ENCODE peak calls at places on chromosomes 3 and 15, in ten cellular contexts. P is mammary epithelial cell; A is psoas muscle; U is GM06990; N is SJSA1; V is body of pancreas; I is stomach; W is DND-41; E is CD8-positive, alpha-beta memory T cell; B is neuronal stem cell. J is an unnamed sample.

GRCh38 chr15:32774022-32774421 is 56.2 kb downstream of the GREM1 start:
- DNase-seq in B (no peak), E (no peak), N (peak; percentile 99), W (no peak), V (no peak), P (peak; percentile 13), I (no peak), U (no peak), A (no peak), J (no peak)

GRCh38 chr3:177633671-177634207 is 436.5 kb upstream of the TBL1XR1 start:
- DNase-seq in B (no peak), U (no peak), E (no peak), W (no peak), P (no peak), N (peak; percentile 42), A (no peak), I (no peak), V (no peak), J (no peak)

GRCh38 chr3:32157600-32158264 is 51.3 kb downstream of the GPD1L start:
- DNase-seq in I (no peak), B (no peak), N (no peak), U (no peak), A (no peak), V (no peak), W (no peak), E (no peak), P (no peak), J (no peak)

GRCh38 chr15:89575656-89576416 is 567 bp downstream of the TICRR start:
- DNase-seq in I (no peak), B (no peak), N (no peak), P (peak; percentile 37), V (peak; percentile 16), U (no peak), W (peak; percentile 27), A (no peak), E (peak; percentile 3), J (no peak)

GRCh38 chr3:114519415-114519814 is 225.6 kb downstream of the TIGIT start:
- DNase-seq in V (peak; percentile 31), U (no peak), I (no peak), N (no peak), A (peak; percentile 52), P (peak; percentile 81), W (no peak), B (peak; percentile 47), E (no peak), J (no peak)

GRCh38 chr3:57797701-57798487 is 41.8 kb downstream of the SLMAP start:
- DNase-seq in V (no peak), W (no peak), I (no peak), U (no peak), N (no peak), E (no peak), B (no peak), A (no peak), P (no peak), J (no peak)

GRCh38 chr3:23961913-23962312 is 16.8 kb downstream of the NR1D2 start:
- DNase-seq in N (no peak), E (no peak), P (no peak), A (no peak), B (no peak), I (no peak), U (no peak), V (no peak), W (no peak), J (no peak)

GRCh38 chr3:50583897-50584296 is 14.6 kb downstream of the HEMK1 start:
- DNase-seq in E (no peak), U (no peak), P (no peak), V (peak; percentile 91), B (no peak), N (no peak), W (no peak), I (no peak), A (peak; percentile 99), J (no peak)

GRCh38 chr15:90906181-90906849 is 3.2 kb downstream of the MAN2A2 start:
- DNase-seq in V (peak; percentile 90), B (no peak), W (no peak), E (no peak), N (no peak), P (no peak), I (no peak), U (no peak), A (peak; percentile 53), J (no peak)

GRCh38 chr3:158748237-158748828 is 16.1 kb upstream of the RARRES1 start:
- DNase-seq in E (no peak), P (no peak), U (no peak), A (peak; percentile 62), V (no peak), I (peak; percentile 30), N (no peak), B (no peak), W (no peak), J (no peak)

GRCh38 chr15:36479200-36479896 is 100.1 kb upstream of the CDIN1 start:
- DNase-seq in I (no peak), N (peak; percentile 5), A (no peak), E (no peak), P (no peak), V (no peak), B (no peak), W (no peak), U (no peak), J (no peak)

GRCh38 chr3:45275006-45275704 is 49.1 kb upstream of the TMEM158 start:
- DNase-seq in B (no peak), A (no peak), N (no peak), U (no peak), V (no peak), E (no peak), I (no peak), P (no peak), W (no peak), J (no peak)

GRCh38 chr15:101568821-101569555 is 79.5 kb upstream of the PCSK6 start:
- DNase-seq in V (no peak), I (no peak), P (no peak), W (no peak), A (no peak), N (no peak), E (no peak), U (no peak), B (no peak), J (no peak)

GRCh38 chr3:94896994-94897393 is 834.1 kb downstream of the NSUN3 start:
- DNase-seq in P (no peak), U (no peak), E (no peak), V (no peak), B (no peak), N (no peak), W (no peak), I (no peak), A (no peak), J (no peak)

GRCh38 chr15:81491414-81492101 is 117.5 kb upstream of the TMC3 start:
- DNase-seq in P (peak; percentile 17), W (no peak), N (no peak), I (no peak), A (no peak), U (no peak), E (no peak), B (no peak), V (no peak), J (no peak)

GRCh38 chr3:109731639-109732473 is 394.5 kb upstream of the DPPA4 start:
- DNase-seq in B (peak; percentile 35), I (peak; percentile 53), P (peak; percentile 39), W (peak; percentile 68), N (peak; percentile 30), U (peak; percentile 0), V (peak; percentile 62), E (peak; percentile 55), A (no peak), J (peak; percentile 48)

GRCh38 chr15:39296955-39297354 is 283.9 kb upstream of the THBS1 start:
- DNase-seq in A (no peak), V (no peak), N (no peak), I (no peak), E (no peak), U (peak; percentile 10), W (no peak), P (no peak), B (no peak), J (no peak)

GRCh38 chr3:79872483-79872882 is 104.7 kb upstream of the ROBO1 start:
- DNase-seq in B (no peak), E (no peak), N (no peak), P (peak; percentile 62), W (no peak), I (no peak), U (no peak), V (no peak), A (no peak), J (no peak)

GRCh38 chr3:106215047-106215446 is 346.2 kb upstream of the CBLB start:
- DNase-seq in A (no peak), P (no peak), I (no peak), N (no peak), B (no peak), E (no peak), W (peak; percentile 9), V (no peak), U (no peak), J (no peak)

GRCh38 chr3:138396752-138397410 is 37.5 kb upstream of the ESYT3 start:
- DNase-seq in A (no peak), U (no peak), E (no peak), N (no peak), B (no peak), V (no peak), I (no peak), W (no peak), P (no peak), J (no peak)
- H3K36me3 ChIP-seq in A (no peaks in the 10 kb centered on the region), U (no peaks in the 10 kb centered on the region), E (no peaks in the 10 kb centered on the region), N (peaks cover 62% of the 10 kb centered on the region), B (peaks cover 16% of the 10 kb centered on the region), V (no peaks in the 10 kb centered on the region), I (peaks cover 3% of the 10 kb centered on the region), W (no peaks in the 10 kb centered on the region), P (no peaks in the 10 kb centered on the region), J (no peaks in the 10 kb centered on the region)

GRCh38 chr3:179021119-179021903 is 50.3 kb downstream of the ZMAT3 start:
- DNase-seq in A (no peak), I (no peak), V (no peak), U (no peak), P (no peak), N (no peak), E (no peak), B (no peak), W (no peak), J (no peak)
- H3K4me3 ChIP-seq in A (no peak overlapping the region), I (no peak overlapping the region), V (no peak overlapping the region), U (no peak overlapping the region), P (no peak overlapping the region), N (no peak overlapping the region), E (no peak overlapping the region), B (no peak overlapping the region), W (no peak overlapping the region), J (no peak overlapping the region)

DNA sequence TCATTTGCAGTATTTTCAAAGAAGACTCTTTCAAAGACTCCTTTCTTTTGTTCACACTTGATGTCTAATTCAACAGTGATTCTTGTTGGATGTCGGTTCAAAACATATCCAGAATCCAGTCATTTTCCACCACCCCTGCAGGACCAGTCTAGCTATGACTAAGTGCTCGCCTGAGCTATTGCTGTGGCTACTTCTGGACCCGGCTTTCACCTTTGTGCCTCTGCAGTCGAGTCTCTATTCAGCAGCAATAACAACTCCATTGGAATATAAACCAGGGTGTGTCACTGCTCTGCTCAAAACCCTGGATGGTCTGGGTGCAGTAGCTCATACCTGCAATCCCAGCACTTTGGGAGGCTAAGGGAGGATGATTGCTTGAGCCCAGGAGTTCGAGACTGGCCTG is 55.0 kb downstream of the PRICKLE2 start:
- DNase-seq in I (no peak), U (no peak), V (no peak), B (no peak), W (no peak), E (no peak), P (no peak), A (no peak), N (no peak), J (no peak)
- H3K36me3 ChIP-seq in I (no peaks in the 10 kb centered on the region), U (no peaks in the 10 kb centered on the region), V (no peaks in the 10 kb centered on the region), B (no peaks in the 10 kb centered on the region), W (no peaks in the 10 kb centered on the region), E (no peaks in the 10 kb centered on the region), P (peaks cover 3% of the 10 kb centered on the region), A (no peaks in the 10 kb centered on the region), N (peaks cover 37% of the 10 kb centered on the region), J (no peaks in the 10 kb centered on the region)

GRCh38 chr3:13135811-13136321 is 62.6 kb upstream of the IQSEC1 start:
- DNase-seq in U (no peak), I (peak; percentile 14), N (no peak), B (no peak), P (no peak), A (no peak), E (no peak), V (peak; percentile 2), W (no peak), J (no peak)
- H3K4me3 ChIP-seq in U (no peak overlapping the region), I (no peak overlapping the region), N (no peak overlapping the region), B (no peak overlapping the region), P (no peak overlapping the region), A (no peak overlapping the region), E (no peak overlapping the region), V (no peak overlapping the region), W (no peak overlapping the region), J (no peak overlapping the region)

J was measured in CD8-positive, alpha-beta T cell.